ENCODE peak calls at places on chromosomes 13 and 19, in five cellular contexts. Q, N, J, H and S are unnamed samples.

GRCh38 chr19:41699968-41700323 is 8.5 kb upstream of the CEACAM5 start:
- DNase-seq in Q (no peak), J (no peak), H (no peak), N (no peak), S (peak)

GRCh38 chr19:28184997-28185396 is 1028.0 kb downstream of the UQCRFS1 start:
- DNase-seq in J (no peak), N (peak), H (no peak), Q (no peak), S (no peak)

GRCh38 chr19:48918801-48919247 is 14.7 kb upstream of the DHDH start:
- DNase-seq in Q (no peak), J (no peak), N (no peak), H (no peak), S (no peak)

GRCh38 chr13:75492389-75492788 is 10.4 kb upstream of the TBC1D4 start:
- DNase-seq in J (no peak), H (no peak), N (peak), Q (no peak), S (no peak)

GRCh38 chr13:72645521-72645920 is 81.9 kb downstream of the MZT1 start:
- DNase-seq in J (no peak), H (no peak), N (no peak), Q (no peak), S (no peak)

GRCh38 chr13:25632166-25632888 is 260.6 kb downstream of the ATP8A2 start:
- DNase-seq in J (peak), N (no peak), Q (no peak), H (no peak), S (no peak)

GRCh38 chr13:78660130-78660857 is 1.3 kb upstream of the OBI1 start:
- DNase-seq in H (no peak), Q (no peak), J (no peak), N (no peak), S (peak)

GRCh38 chr13:106691251-106691650 is 123.3 kb upstream of the ARGLU1 start:
- DNase-seq in N (no peak), Q (no peak), H (no peak), J (no peak), S (no peak)

GRCh38 chr13:105338044-105338443 is 1197.4 kb downstream of the EFNB2 start:
- DNase-seq in H (no peak), N (no peak), J (no peak), Q (no peak), S (no peak)

GRCh38 chr13:29369060-29369743 is 226.3 kb downstream of the SLC7A1 start:
- DNase-seq in H (no peak), Q (no peak), J (no peak), N (peak), S (no peak)

GRCh38 chr13:94431569-94431968 is 47.9 kb downstream of the DCT start:
- DNase-seq in J (no peak), N (no peak), H (no peak), Q (no peak), S (no peak)
- TF ChIP-seq CTCF in J (no peak), N (no peak), H (no peak), Q (no peak), S (no peak)

GRCh38 chr13:110528371-110528770 is 33.2 kb downstream of the RAB20 start:
- DNase-seq in N (no peak), H (no peak), Q (no peak), J (no peak), S (no peak)

GRCh38 chr13:110524484-110525254 is 36.9 kb downstream of the RAB20 start:
- DNase-seq in N (peak), J (no peak), H (no peak), Q (peak), S (no peak)

GRCh38 chr13:110523180-110523579 is 38.3 kb downstream of the RAB20 start:
- DNase-seq in J (no peak), H (no peak), N (no peak), Q (no peak), S (no peak)

GRCh38 chr13:110523838-110524237 is 37.7 kb downstream of the RAB20 start:
- DNase-seq in Q (no peak), J (no peak), N (no peak), H (no peak), S (no peak)

DNA sequence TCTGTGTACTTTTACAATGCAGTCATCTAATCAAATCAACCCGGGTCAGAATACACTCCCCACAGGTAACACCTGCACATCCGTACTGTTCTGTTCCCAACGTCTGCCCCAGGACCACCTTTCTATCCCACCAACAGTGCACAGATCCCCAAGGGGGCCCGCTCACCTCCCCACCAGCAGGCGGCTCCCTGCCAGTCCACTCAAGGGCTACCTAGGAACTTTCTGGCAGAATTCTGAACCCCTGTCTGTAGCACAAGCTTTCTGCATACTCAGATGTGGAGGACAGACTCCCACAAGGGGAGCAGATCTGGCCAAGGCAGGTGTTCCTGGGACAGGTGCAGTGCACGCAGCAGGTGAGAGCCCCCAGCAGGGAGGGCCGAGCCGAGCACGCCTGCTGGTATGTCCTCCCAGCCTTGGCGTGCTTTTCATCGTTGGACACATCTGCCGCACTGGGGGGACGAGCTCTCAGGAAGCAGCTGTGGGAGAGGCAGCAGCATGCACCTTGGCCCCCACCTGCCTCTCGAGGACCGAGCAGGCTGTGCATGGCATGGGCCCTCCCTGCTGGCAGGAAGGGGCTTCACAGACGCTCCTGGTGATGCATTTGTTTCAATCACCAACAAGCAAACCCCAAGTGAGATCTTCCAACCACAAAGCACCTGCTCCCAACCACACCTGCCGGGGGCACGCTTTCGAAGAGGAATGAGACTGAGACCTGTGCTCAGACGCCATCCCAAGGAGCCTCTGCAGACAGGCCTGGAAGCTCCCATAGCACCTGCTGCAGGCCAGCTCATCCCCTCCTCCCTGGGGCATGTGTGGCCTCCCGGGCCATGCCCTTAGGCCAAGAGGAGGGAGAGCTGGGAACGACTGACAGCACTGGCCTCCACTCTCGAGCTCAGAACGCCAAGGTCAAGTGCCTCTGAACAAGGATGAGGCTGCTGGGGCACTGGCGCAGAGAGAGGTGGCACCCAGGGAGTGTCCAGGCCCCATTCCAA is 35.9 kb downstream of the RAB20 start:
- DNase-seq in J (no peak), N (no peak), H (no peak), Q (peak), S (no peak)
- TF ChIP-seq CTCF in J (no peak), N (no peak), H (no peak), Q (no peak), S (no peak)

GRCh38 chr13:94984974-94985373 is 272.6 kb upstream of the SOX21 start:
- DNase-seq in N (no peak), Q (no peak), J (no peak), H (no peak), S (no peak)

GRCh38 chr13:94987081-94987480 is 274.7 kb upstream of the SOX21 start:
- DNase-seq in J (no peak), N (peak), H (no peak), Q (no peak), S (no peak)

GRCh38 chr13:94992277-94992989 is 280.1 kb upstream of the SOX21 start:
- DNase-seq in Q (no peak), N (peak), H (no peak), J (no peak), S (no peak)

GRCh38 chr13:94987869-94988268 is 275.5 kb upstream of the SOX21 start:
- DNase-seq in H (no peak), J (no peak), N (peak), Q (no peak), S (no peak)

GRCh38 chr13:94988654-94989053 is 276.3 kb upstream of the SOX21 start:
- DNase-seq in N (no peak), Q (no peak), J (no peak), H (no peak), S (no peak)
- TF ChIP-seq CTCF in N (peak), Q (no peak), J (no peak), H (no peak), S (no peak)

GRCh38 chr19:8147579-8147978 is 1.8 kb downstream of the FBN3 start:
- DNase-seq in H (no peak), J (peak), Q (no peak), N (no peak), S (no peak)

GRCh38 chr19:8144273-8144672 is 5.1 kb downstream of the FBN3 start:
- DNase-seq in Q (no peak), H (no peak), J (no peak), N (no peak), S (no peak)

GRCh38 chr19:8148088-8148409 is 1.3 kb downstream of the FBN3 start:
- DNase-seq in H (no peak), Q (no peak), N (no peak), J (no peak), S (no peak)

GRCh38 chr19:8146877-8147575 is 2.4 kb downstream of the FBN3 start:
- DNase-seq in H (no peak), J (no peak), Q (no peak), N (no peak), S (no peak)

DNA sequence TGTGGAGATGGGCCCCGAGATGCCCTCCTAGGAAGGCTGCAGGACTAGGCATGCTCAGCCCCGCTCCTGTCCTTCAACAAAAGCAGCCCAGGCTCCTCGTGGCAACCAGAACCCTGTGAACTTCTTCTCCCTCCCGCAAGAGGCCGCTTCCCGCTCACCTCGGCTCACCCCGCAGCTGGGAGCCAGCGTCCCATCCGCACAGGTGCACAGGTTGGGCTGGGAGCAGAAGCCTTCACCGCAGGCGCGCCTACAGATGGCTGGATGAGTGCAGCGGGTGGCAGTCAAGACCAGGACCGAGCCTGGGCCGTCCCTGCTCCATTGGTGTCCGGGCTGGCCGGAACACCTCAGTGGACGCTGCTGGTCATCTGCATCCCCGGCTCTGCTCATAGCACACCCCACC is 3.4 kb downstream of the FBN3 start:
- DNase-seq in J (no peak), N (no peak), Q (no peak), H (no peak), S (no peak)
- TF ChIP-seq CTCF in J (no peak), N (no peak), Q (no peak), H (no peak), S (no peak)

DNA sequence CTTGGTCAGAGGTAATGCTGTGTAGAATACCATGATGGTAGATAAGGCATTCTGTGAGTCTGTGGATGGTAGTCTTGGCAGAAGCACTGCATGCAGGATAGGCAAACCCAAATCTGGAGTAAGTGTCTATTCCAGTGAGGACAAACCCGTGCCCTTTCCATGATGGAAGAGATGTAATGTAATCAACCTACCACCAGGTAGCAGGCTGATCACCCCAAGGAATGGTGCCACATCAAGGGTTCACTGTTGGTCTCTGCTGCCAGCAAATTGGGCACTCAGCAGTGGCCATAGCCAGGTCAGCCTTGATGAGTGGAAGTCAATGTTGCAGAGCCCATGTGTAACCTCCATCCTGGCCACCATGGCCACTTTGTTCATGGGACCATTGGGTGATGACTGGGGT is 155.0 kb downstream of the RAP2A start:
- DNase-seq in J (no peak), H (no peak), Q (no peak), N (peak), S (no peak)
- TF ChIP-seq CTCF in J (no peak), H (no peak), Q (no peak), N (peak), S (no peak)

GRCh38 chr13:21237081-21237480 is 60.6 kb downstream of the MRPL57 start:
- DNase-seq in Q (no peak), J (no peak), N (no peak), H (no peak), S (no peak)
- TF ChIP-seq CTCF in Q (no peak), J (no peak), N (no peak), H (no peak), S (no peak)

GRCh38 chr13:94416454-94417080 is 62.9 kb downstream of the DCT start:
- DNase-seq in H (peak), J (no peak), N (peak), Q (no peak), S (no peak)
- TF ChIP-seq CTCF in H (peak), J (no peak), N (peak), Q (no peak), S (no peak)

GRCh38 chr19:35248310-35249145 is at the start of gene LSR:
- DNase-seq in Q (peak), J (peak), N (peak), H (peak), S (peak)
- TF ChIP-seq CTCF in Q (peak), J (no peak), N (no peak), H (peak), S (no peak)

DNA sequence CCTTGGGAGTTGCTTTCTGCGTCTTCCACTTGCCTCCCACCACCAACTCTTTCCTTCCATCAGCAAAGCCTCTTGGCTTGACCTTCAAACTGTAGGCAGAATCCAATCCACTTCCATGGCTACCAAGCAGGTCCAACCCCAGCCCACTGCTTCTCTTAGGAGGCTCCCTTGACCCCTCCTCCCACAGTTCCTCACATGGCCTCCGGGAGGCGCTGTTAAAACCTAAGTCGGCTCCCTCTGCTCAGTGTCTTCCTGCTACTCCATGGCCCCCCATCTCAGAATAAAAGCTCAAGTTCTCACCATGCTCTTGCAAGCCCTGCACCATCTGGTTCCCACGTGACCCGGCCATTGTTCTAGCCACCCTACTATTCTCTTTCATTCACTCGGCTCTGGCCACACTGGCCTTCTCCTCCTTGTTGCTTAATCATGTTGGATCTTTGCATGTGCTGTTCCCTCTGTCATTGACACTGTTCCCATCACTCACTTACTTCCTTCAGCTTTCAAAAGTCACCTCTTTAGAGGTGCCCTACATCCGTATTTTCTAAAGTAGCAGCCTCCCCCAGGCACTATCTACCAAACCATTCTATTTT is 7.5 kb downstream of the IZUMO2 start:
- DNase-seq in Q (no peak), H (no peak), N (no peak), J (no peak), S (no peak)
- TF ChIP-seq CTCF in Q (no peak), H (peak), N (no peak), J (no peak), S (no peak)